ENCODE peak calls at places on chromosomes 3 and 15, in four cellular contexts. Z, L, S and N are unnamed samples.

GRCh38 chr15:46091860-46092450 is 457.1 kb downstream of the SQOR start:
- DNase-seq in Z (peak), L (peak), S (no peak), N (peak)

GRCh38 chr3:99753268-99753975 is 64.2 kb upstream of the CMSS1 start:
- DNase-seq in Z (peak), L (peak), S (peak), N (peak)

GRCh38 chr15:57172925-57173324 is 203.4 kb upstream of the CGNL1 start:
- DNase-seq in Z (no peak), L (no peak), S (no peak), N (no peak)

GRCh38 chr3:142732066-142732465 is 8.2 kb downstream of the TRPC1 start:
- DNase-seq in Z (no peak), L (no peak), S (no peak), N (no peak)

GRCh38 chr3:17087509-17087908 is 202.8 kb downstream of the PLCL2 start:
- DNase-seq in Z (no peak), L (no peak), S (no peak), N (no peak)

GRCh38 chr3:53808496-53808895 is 37.7 kb downstream of the CHDH start:
- DNase-seq in Z (no peak), L (no peak), S (no peak), N (no peak)

GRCh38 chr3:25438791-25439555 is 10.9 kb downstream of the RARB start:
- DNase-seq in Z (no peak), L (no peak), S (no peak), N (no peak)

GRCh38 chr15:84082739-84083138 is 152.8 kb upstream of the GOLGA6L4 start:
- DNase-seq in Z (no peak), L (no peak), S (no peak), N (no peak)

GRCh38 chr3:169041677-169042171 is 621.8 kb downstream of the MECOM start:
- DNase-seq in Z (peak), L (peak), S (no peak), N (peak)

GRCh38 chr3:166526878-166527277 is 689.7 kb upstream of the BCHE start:
- DNase-seq in Z (no peak), L (no peak), S (no peak), N (no peak)

GRCh38 chr3:106829206-106829605 is 548.0 kb upstream of the CCDC54 start:
- DNase-seq in Z (no peak), L (no peak), S (no peak), N (no peak)

GRCh38 chr15:31270767-31271166 is 55.9 kb upstream of the KLF13 start:
- DNase-seq in Z (no peak), L (no peak), S (no peak), N (no peak)

GRCh38 chr15:50116477-50116876 is 2.6 kb downstream of the ATP8B4 start:
- DNase-seq in Z (peak), L (peak), S (no peak), N (peak)

GRCh38 chr3:128878556-128879124 is 780 bp upstream of the ACAD9 start:
- DNase-seq in Z (no peak), L (peak), S (peak), N (peak)

GRCh38 chr3:14884665-14885064 is 62.7 kb upstream of the NR2C2 start:
- DNase-seq in Z (no peak), L (no peak), S (no peak), N (no peak)

GRCh38 chr3:171005648-171006047 is 20.9 kb downstream of the SLC2A2 start:
- DNase-seq in Z (no peak), L (no peak), S (no peak), N (no peak)

GRCh38 chr15:71874245-71874644 is 63.9 kb downstream of the NR2E3 start:
- DNase-seq in Z (no peak), L (no peak), S (peak), N (no peak)

GRCh38 chr3:171420667-171421066 is 39.5 kb downstream of the TNIK start:
- DNase-seq in Z (no peak), L (no peak), S (no peak), N (no peak)

GRCh38 chr3:85603378-85603777 is 644.6 kb downstream of the CADM2 start:
- DNase-seq in Z (no peak), L (no peak), S (no peak), N (no peak)

GRCh38 chr3:89571707-89572106 is 464.3 kb downstream of the EPHA3 start:
- DNase-seq in Z (no peak), L (no peak), S (no peak), N (no peak)

GRCh38 chr3:98580774-98581365 is 12.5 kb downstream of the CPOX start:
- DNase-seq in Z (no peak), L (no peak), S (no peak), N (no peak)

GRCh38 chr15:63041982-63042878 is at the start of gene TPM1:
- DNase-seq in Z (peak), L (no peak), S (no peak), N (peak)

GRCh38 chr3:25532763-25533162 is 104.7 kb downstream of the RARB start:
- DNase-seq in Z (peak), L (peak), S (no peak), N (peak)

GRCh38 chr3:98806583-98806982 is 43.4 kb downstream of the ST3GAL6 start:
- DNase-seq in Z (no peak), L (no peak), S (no peak), N (no peak)

GRCh38 chr3:190183121-190183520 is 62.4 kb upstream of the P3H2 start:
- DNase-seq in Z (peak), L (no peak), S (no peak), N (no peak)

DNA sequence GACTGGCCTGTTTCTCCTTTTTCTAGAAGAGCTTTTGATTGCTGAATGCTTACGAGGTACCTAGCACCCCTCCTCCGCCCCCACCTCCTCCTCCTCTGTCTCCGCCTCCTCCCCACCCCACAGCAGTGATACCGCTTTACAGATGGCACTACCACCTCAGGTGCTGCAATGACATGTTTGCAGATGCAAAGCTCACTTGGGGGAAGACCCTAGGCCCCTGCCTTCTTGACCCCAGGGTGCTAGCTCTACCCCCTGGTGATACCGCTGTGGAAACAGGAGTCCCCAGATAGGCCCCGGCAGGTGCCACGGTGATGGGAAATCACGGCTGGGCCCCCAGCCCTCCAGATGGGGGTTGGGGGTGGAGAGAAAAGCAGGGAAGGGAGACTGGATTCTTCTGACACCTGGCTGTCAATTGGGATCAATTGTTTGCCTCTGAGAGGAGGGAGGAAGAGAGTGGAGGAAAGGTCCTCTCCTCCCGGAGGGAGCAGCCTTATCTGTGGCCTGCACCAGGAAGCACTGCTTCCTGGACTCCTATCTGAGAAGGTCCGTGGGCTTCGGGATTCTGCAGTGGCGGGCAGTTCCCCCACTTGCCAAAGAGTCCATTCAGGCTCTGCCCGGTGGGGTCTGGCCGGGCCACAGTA is 37.6 kb downstream of the DNASE1L3 start:
- DNase-seq in Z (no peak), L (peak), S (no peak), N (peak)
- TF ChIP-seq TARDBP in Z (no peak), L (no peak), S (no peak), N (no peak)

GRCh38 chr15:58985443-58985842 is 2.0 kb upstream of the RNF111 start:
- DNase-seq in Z (no peak), L (no peak), S (no peak), N (peak)
- TF ChIP-seq TARDBP in Z (no peak), L (no peak), S (no peak), N (no peak)

GRCh38 chr15:35495075-35495474 is 50.9 kb downstream of the DPH6 start:
- DNase-seq in Z (no peak), L (peak), S (no peak), N (no peak)

GRCh38 chr15:35491999-35492398 is 54.0 kb downstream of the DPH6 start:
- DNase-seq in Z (no peak), L (no peak), S (no peak), N (no peak)

GRCh38 chr15:35487417-35487816 is 58.5 kb downstream of the DPH6 start:
- DNase-seq in Z (no peak), L (no peak), S (no peak), N (no peak)

GRCh38 chr15:35486296-35486695 is 59.7 kb downstream of the DPH6 start:
- DNase-seq in Z (no peak), L (no peak), S (no peak), N (no peak)

GRCh38 chr15:35491173-35491572 is 54.8 kb downstream of the DPH6 start:
- DNase-seq in Z (no peak), L (no peak), S (no peak), N (no peak)
- TF ChIP-seq TARDBP in Z (no peak), L (no peak), S (no peak), N (no peak)

GRCh38 chr3:125715651-125716050 is 120.4 kb upstream of the OSBPL11 start:
- DNase-seq in Z (no peak), L (no peak), S (no peak), N (no peak)
- TF ChIP-seq TARDBP in Z (no peak), L (no peak), S (no peak), N (no peak)

GRCh38 chr3:12229896-12230295 is 59.0 kb upstream of the PPARG start:
- DNase-seq in Z (no peak), L (no peak), S (no peak), N (no peak)
- TF ChIP-seq TARDBP in Z (no peak), L (no peak), S (no peak), N (no peak)

DNA sequence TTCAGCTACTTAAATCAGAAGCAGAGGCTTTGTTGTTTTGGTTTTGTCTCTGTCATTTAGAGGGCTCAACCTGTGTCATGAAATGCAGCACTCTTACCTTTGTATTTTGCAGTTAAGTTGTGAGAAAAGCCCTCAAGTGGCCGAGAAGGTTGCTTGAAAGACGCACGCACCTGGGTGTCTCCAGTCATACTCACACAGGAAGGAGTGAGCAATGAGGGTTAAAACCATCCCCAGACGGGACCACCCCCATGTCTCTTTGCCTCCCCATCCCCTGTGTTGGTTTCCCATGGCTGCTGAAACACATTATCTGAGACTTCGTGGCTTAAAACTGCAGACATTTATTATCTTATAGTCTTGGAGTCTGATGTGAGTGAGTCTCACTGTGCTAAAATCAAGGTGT is 376.1 kb upstream of the CFAP20DC start:
- DNase-seq in Z (no peak), L (no peak), S (no peak), N (no peak)
- TF ChIP-seq TARDBP in Z (no peak), L (no peak), S (no peak), N (no peak)

GRCh38 chr3:112089956-112090898 is 4.0 kb downstream of the C3orf52 start:
- DNase-seq in Z (no peak), L (no peak), S (no peak), N (no peak)
- TF ChIP-seq TARDBP in Z (no peak), L (no peak), S (no peak), N (no peak)

DNA sequence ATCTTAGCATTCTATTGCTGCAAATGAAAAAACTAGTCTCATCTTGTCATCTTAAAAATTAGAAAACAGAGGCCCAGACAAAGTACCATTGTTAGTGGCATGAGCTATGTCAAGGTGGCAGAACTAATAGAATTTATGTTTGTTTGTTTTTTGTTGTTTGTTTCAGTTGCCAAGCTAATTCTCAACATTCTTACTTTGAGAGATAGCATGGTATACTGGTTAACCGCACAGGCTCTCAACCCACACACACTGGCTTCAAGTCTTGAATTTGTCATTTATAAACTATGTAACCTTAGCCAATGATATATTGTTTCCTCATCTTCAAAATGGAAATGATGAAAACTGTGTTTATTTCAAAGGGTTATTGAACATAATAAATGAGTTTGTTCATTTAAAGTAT is 367.6 kb upstream of the PLSCR5 start:
- DNase-seq in Z (no peak), L (no peak), S (no peak), N (no peak)
- TF ChIP-seq TARDBP in Z (no peak), L (no peak), S (no peak), N (no peak)

GRCh38 chr3:156373095-156373494 is 181.8 kb downstream of the SSR3 start:
- DNase-seq in Z (no peak), L (no peak), S (no peak), N (no peak)
- TF ChIP-seq TARDBP in Z (no peak), L (no peak), S (no peak), N (no peak)

DNA sequence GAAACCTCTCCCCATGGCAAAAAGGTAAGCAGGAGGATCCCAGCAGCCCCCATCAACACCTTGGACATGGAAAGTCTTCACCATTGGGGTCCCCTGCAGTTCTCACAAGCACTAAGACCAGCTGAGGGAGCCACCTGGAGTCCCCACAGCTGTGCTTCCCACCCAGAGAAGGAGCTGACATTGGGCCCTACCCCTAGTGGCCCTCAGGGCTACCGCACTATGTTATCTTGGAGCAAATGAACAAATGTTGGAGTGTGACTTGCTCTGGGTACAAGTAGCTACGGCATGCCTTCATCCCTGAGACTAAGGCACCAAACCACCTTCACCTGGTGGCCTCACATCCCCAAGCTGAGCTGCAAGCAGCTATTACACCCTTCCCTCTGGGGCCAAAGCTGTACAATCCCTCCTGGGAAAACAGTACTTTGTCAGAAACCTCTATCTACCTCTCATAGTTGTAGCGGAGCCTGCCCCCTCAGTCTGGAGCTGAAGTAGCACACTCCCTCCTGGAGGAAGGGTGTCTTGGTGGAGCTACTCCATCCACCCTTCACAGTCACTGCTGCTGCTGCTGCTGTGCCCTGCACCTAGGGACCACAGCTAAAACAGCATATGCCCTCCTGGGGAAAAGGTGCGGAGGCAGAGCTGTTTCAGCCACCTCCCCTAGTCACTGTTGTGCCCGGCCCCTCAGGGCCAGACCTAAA is 42.7 kb downstream of the SERP1 start:
- DNase-seq in Z (no peak), L (peak), S (no peak), N (no peak)
- TF ChIP-seq TARDBP in Z (no peak), L (no peak), S (no peak), N (no peak)